ENCODE peak calls at places on chromosomes 16 and 17, in eight cellular contexts. R, H, E, X, U, P, C and G are unnamed samples.

GRCh38 chr17:78595135-78595810 is 18.1 kb upstream of the DNAH17 start:
- DNase-seq in R (no peak), H (no peak), E (no peak), X (no peak), U (no peak), P (no peak), C (no peak), G (no peak)

GRCh38 chr16:57751539-57752202 is 16.1 kb downstream of the KATNB1 start:
- DNase-seq in R (no peak), H (no peak), E (no peak), X (no peak), U (no peak), P (no peak), C (no peak), G (no peak)

GRCh38 chr17:42676424-42677011 is at the start of gene PLEKHH3:
- DNase-seq in R (peak), H (peak), E (no peak), X (no peak), U (no peak), P (no peak), C (no peak), G (peak)

GRCh38 chr17:7997186-7997585 is 5.2 kb upstream of the GUCY2D start:
- DNase-seq in R (no peak), H (no peak), E (peak), X (peak), U (no peak), P (peak), C (no peak), G (no peak)

GRCh38 chr17:73705594-73705993 is 61.3 kb upstream of the SDK2 start:
- DNase-seq in R (no peak), H (no peak), E (no peak), X (no peak), U (no peak), P (peak), C (no peak), G (no peak)

GRCh38 chr16:87067890-87068289 is 249.3 kb downstream of the C16orf95 start:
- DNase-seq in R (no peak), H (no peak), E (no peak), X (no peak), U (no peak), P (no peak), C (no peak), G (no peak)

GRCh38 chr17:56910509-56911235 is 3.2 kb downstream of the TRIM25 start:
- DNase-seq in R (no peak), H (no peak), E (no peak), X (no peak), U (no peak), P (no peak), C (no peak), G (no peak)

GRCh38 chr17:68344701-68345136 is 53.4 kb downstream of the ARSG start:
- DNase-seq in R (peak), H (no peak), E (no peak), X (peak), U (no peak), P (no peak), C (no peak), G (no peak)